ENCODE peak calls at places on chromosome 14, in seven cellular contexts. D is RWPE1, O is A549, L is psoas muscle, K is cardiac muscle cell, E is AG10803, I is HL-60. M is an unnamed sample.

GRCh38 chr14:53963491-53964227 is 7.0 kb upstream of the BMP4 start:
- DNase-seq in D (no peak), E (no peak), O (peak; percentile 48), I (no peak), L (peak; percentile 35), K (peak; percentile 50), M (peak; percentile 51)

GRCh38 chr14:63551338-63551737 is 8.2 kb upstream of the PPP2R5E start:
- DNase-seq in O (no peak), E (peak; percentile 1), L (no peak), K (peak; percentile 12), D (peak; percentile 49), I (no peak), M (peak; percentile 75)

GRCh38 chr14:54676822-54677708 is 110.1 kb downstream of the SAMD4A start:
- DNase-seq in I (no peak), D (peak; percentile 85), K (peak; percentile 95), O (peak; percentile 64), L (no peak), E (peak; percentile 97), M (peak; percentile 95)

GRCh38 chr14:99217066-99217465 is 54.9 kb downstream of the BCL11B start:
- DNase-seq in E (no peak), L (no peak), I (no peak), O (no peak), K (no peak), D (no peak), M (no peak)

GRCh38 chr14:31291210-31291609 is 83.6 kb upstream of the HECTD1 start:
- DNase-seq in I (peak; percentile 14), L (no peak), E (peak; percentile 24), O (no peak), D (no peak), K (no peak), M (peak; percentile 44)

GRCh38 chr14:93540235-93540634 is 109.5 kb downstream of the UNC79 start:
- DNase-seq in D (no peak), I (no peak), K (no peak), O (no peak), L (no peak), E (no peak), M (no peak)

GRCh38 chr14:102966681-102967505 is 44.4 kb downstream of the AMN start:
- DNase-seq in I (no peak), D (no peak), L (peak; percentile 40), E (no peak), K (no peak), O (no peak), M (no peak)

GRCh38 chr14:71497645-71498086 is 434.6 kb upstream of the RGS6 start:
- DNase-seq in O (no peak), L (no peak), E (peak; percentile 67), K (peak; percentile 23), I (no peak), D (no peak), M (peak; percentile 17)

GRCh38 chr14:31945074-31945613 is 132.0 kb upstream of the ARHGAP5 start:
- DNase-seq in L (no peak), O (peak; percentile 68), D (no peak), K (no peak), E (peak; percentile 27), I (no peak), M (no peak)

GRCh38 chr14:76154539-76155126 is 2.9 kb downstream of the GPATCH2L start:
- DNase-seq in I (no peak), E (no peak), D (no peak), O (no peak), L (no peak), K (no peak), M (no peak)

GRCh38 chr14:61247935-61248334 is 33.2 kb downstream of the TMEM30B start:
- DNase-seq in I (no peak), O (no peak), L (no peak), K (no peak), D (no peak), E (peak; percentile 27), M (no peak)

GRCh38 chr14:104253223-104253822 is 114.9 kb downstream of the KIF26A start:
- DNase-seq in I (no peak), D (no peak), E (no peak), O (no peak), L (no peak), K (no peak), M (no peak)

GRCh38 chr14:103243764-103244737 is 90.0 kb upstream of the EIF5 start:
- DNase-seq in E (no peak), L (no peak), I (no peak), O (peak; percentile 71), D (no peak), K (peak; percentile 13), M (no peak)

GRCh38 chr14:64147126-64147790 is 146.9 kb downstream of the ESR2 start:
- DNase-seq in I (no peak), K (peak; percentile 32), L (no peak), E (no peak), O (no peak), D (no peak), M (peak; percentile 21)

GRCh38 chr14:77124345-77125274 is 17.0 kb downstream of the ZDHHC22 start:
- DNase-seq in D (no peak), O (peak; percentile 48), E (no peak), I (no peak), L (peak; percentile 62), K (peak; percentile 49), M (peak; percentile 38)

GRCh38 chr14:101754893-101755292 is 6.6 kb upstream of the PPP2R5C start:
- DNase-seq in D (no peak), K (no peak), E (no peak), O (no peak), L (no peak), I (no peak), M (no peak)

GRCh38 chr14:22793976-22794375 is 21.3 kb downstream of the SLC7A7 start:
- DNase-seq in K (no peak), O (no peak), L (no peak), E (no peak), D (no peak), I (no peak), M (no peak)

GRCh38 chr14:69574266-69574953 is at the start of gene CCDC177:
- DNase-seq in I (peak; percentile 25), E (peak; percentile 22), D (peak; percentile 72), L (peak; percentile 53), O (peak; percentile 68), K (peak; percentile 67), M (peak; percentile 61)

GRCh38 chr14:98136019-98136418 is 1136.0 kb downstream of the BCL11B start:
- DNase-seq in L (no peak), O (no peak), I (no peak), K (no peak), D (no peak), E (no peak), M (no peak)

GRCh38 chr14:63901434-63902085 is 48.8 kb downstream of the SYNE2 start:
- DNase-seq in D (no peak), I (peak; percentile 72), L (no peak), O (no peak), E (peak; percentile 90), K (peak; percentile 91), M (peak; percentile 83)

GRCh38 chr14:64701660-64702059 is 2.6 kb upstream of the PLEKHG3 start:
- DNase-seq in D (no peak), L (no peak), K (no peak), I (no peak), E (no peak), O (no peak), M (no peak)

GRCh38 chr14:56295743-56296142 is 177.5 kb downstream of the PELI2 start:
- DNase-seq in O (no peak), D (peak; percentile 25), L (no peak), K (no peak), E (peak; percentile 9), I (no peak), M (no peak)

GRCh38 chr14:99899578-99900178 is 106.5 kb downstream of the EML1 start:
- DNase-seq in D (peak; percentile 29), E (peak; percentile 37), K (peak; percentile 52), L (no peak), I (no peak), O (peak; percentile 15), M (peak; percentile 59)

GRCh38 chr14:104093366-104094055 is 8.0 kb downstream of the ASPG start:
- DNase-seq in K (no peak), I (no peak), D (no peak), L (peak; percentile 13), O (no peak), E (no peak), M (no peak)

GRCh38 chr14:74244115-74244514 is 4.9 kb downstream of the VSX2 start:
- DNase-seq in I (no peak), E (no peak), O (no peak), D (no peak), L (no peak), K (no peak), M (no peak)
- TF ChIP-seq CTCF in I (no peak), E (no peak), O (no peak), D (no peak), L (no peak), K (no peak), M (no peak)

GRCh38 chr14:106459971-106460730 is 933.8 kb downstream of the TMEM121 start:
- DNase-seq in E (no peak), L (no peak), K (no peak), D (peak; percentile 3), I (peak; percentile 24), O (peak; percentile 21), M (no peak)
- TF ChIP-seq CTCF in E (no peak), L (no peak), K (no peak), D (peak; percentile 17), I (peak; percentile 21), O (no peak), M (no peak)

GRCh38 chr14:67882973-67883372 is 63.4 kb downstream of the RAD51B start:
- DNase-seq in L (no peak), I (no peak), D (no peak), E (no peak), K (no peak), O (no peak), M (no peak)

GRCh38 chr14:67881225-67881624 is 61.6 kb downstream of the RAD51B start:
- DNase-seq in O (no peak), K (no peak), E (no peak), D (no peak), L (no peak), I (no peak), M (no peak)

GRCh38 chr14:67886221-67886620 is 66.6 kb downstream of the RAD51B start:
- DNase-seq in K (no peak), D (no peak), E (no peak), I (no peak), O (no peak), L (no peak), M (no peak)

GRCh38 chr14:67887478-67887877 is 67.9 kb downstream of the RAD51B start:
- DNase-seq in L (no peak), K (no peak), O (no peak), E (no peak), D (no peak), I (no peak), M (no peak)

GRCh38 chr14:67883717-67884116 is 64.1 kb downstream of the RAD51B start:
- DNase-seq in O (peak; percentile 18), L (no peak), E (peak; percentile 29), D (peak; percentile 8), I (no peak), K (peak; percentile 50), M (peak; percentile 54)
- TF ChIP-seq CTCF in O (peak; percentile 65), L (peak; percentile 42), E (peak; percentile 47), D (no peak), I (no peak), K (peak; percentile 25), M (peak; percentile 21)

GRCh38 chr14:51160871-51161270 is 66.0 kb upstream of the TRIM9 start:
- DNase-seq in E (no peak), I (no peak), K (no peak), D (no peak), O (no peak), L (no peak), M (no peak)

GRCh38 chr14:51155331-51155730 is 60.4 kb upstream of the TRIM9 start:
- DNase-seq in I (no peak), D (no peak), E (no peak), O (no peak), K (no peak), L (no peak), M (no peak)

GRCh38 chr14:51157012-51157411 is 62.1 kb upstream of the TRIM9 start:
- DNase-seq in O (peak; percentile 30), L (no peak), I (no peak), D (peak; percentile 18), E (peak; percentile 25), K (peak; percentile 66), M (peak; percentile 57)
- TF ChIP-seq CTCF in O (peak; percentile 42), L (no peak), I (peak; percentile 25), D (peak; percentile 24), E (peak; percentile 50), K (peak; percentile 64), M (peak; percentile 61)

M was measured in cardiac fibroblast.